ENCODE peak calls at places on chromosomes 7 and 10, in six cellular contexts. L is NCI-H82; J is fibroblast of mammary gland; S is CD8-positive, alpha-beta memory T cell; E is glutamatergic neuron; C is GM13977. O is an unnamed sample.

GRCh38 chr7:155857141-155857540 is 44.9 kb upstream of the SHH start:
- DNase-seq in L (no peak), J (no peak), S (no peak), E (no peak), C (no peak), O (no peak)

GRCh38 chr7:142828101-142828500 is 26.8 kb upstream of the EPHB6 start:
- DNase-seq in L (no peak), J (peak; percentile 31), S (no peak), E (no peak), C (no peak), O (no peak)

GRCh38 chr10:69311309-69311708 is 33.0 kb downstream of the HK1 start:
- DNase-seq in L (no peak), J (no peak), S (no peak), E (no peak), C (no peak), O (no peak)

GRCh38 chr7:44244282-44244681 is 43.5 kb downstream of the YKT6 start:
- DNase-seq in L (peak; percentile 69), J (no peak), S (no peak), E (no peak), C (peak; percentile 81), O (peak; percentile 12)

GRCh38 chr7:112594397-112594796 is 113.6 kb downstream of the LSMEM1 start:
- DNase-seq in L (no peak), J (peak; percentile 78), S (no peak), E (no peak), C (no peak), O (no peak)

GRCh38 chr7:105932835-105933477 is 30.1 kb upstream of the CDHR3 start:
- DNase-seq in L (peak; percentile 70), J (peak; percentile 98), S (no peak), E (no peak), C (no peak), O (no peak)

GRCh38 chr7:112452102-112452888 is 2.0 kb downstream of the IFRD1 start:
- DNase-seq in L (peak; percentile 66), J (peak; percentile 67), S (no peak), E (peak; percentile 57), C (peak; percentile 27), O (no peak)

GRCh38 chr7:158073845-158074840 is 513.5 kb downstream of the PTPRN2 start:
- DNase-seq in L (no peak), J (no peak), S (no peak), E (peak; percentile 36), C (no peak), O (no peak)

GRCh38 chr10:73771722-73772279 is 10.0 kb upstream of the CHCHD1 start:
- DNase-seq in L (peak; percentile 38), J (peak; percentile 73), S (peak; percentile 76), E (peak; percentile 92), C (no peak), O (no peak)

GRCh38 chr10:20004087-20004523 is 187.9 kb downstream of the PLXDC2 start:
- DNase-seq in L (no peak), J (peak; percentile 39), S (no peak), E (no peak), C (no peak), O (no peak)

GRCh38 chr10:95247200-95247880 is 43.5 kb downstream of the PDLIM1 start:
- DNase-seq in L (no peak), J (peak; percentile 88), S (no peak), E (no peak), C (no peak), O (no peak)

GRCh38 chr10:97131702-97132101 is 54.1 kb downstream of the SLIT1 start:
- DNase-seq in L (no peak), J (no peak), S (no peak), E (no peak), C (no peak), O (no peak)

GRCh38 chr10:44008917-44009620 is 360.4 kb upstream of the ZNF32 start:
- DNase-seq in L (no peak), J (no peak), S (no peak), E (no peak), C (no peak), O (no peak)

GRCh38 chr7:102439963-102440795 is 6.8 kb downstream of the ORAI2 start:
- DNase-seq in L (no peak), J (peak; percentile 77), S (no peak), E (no peak), C (no peak), O (no peak)

GRCh38 chr7:137919987-137920386 is 73.2 kb upstream of the DGKI start:
- DNase-seq in L (no peak), J (no peak), S (no peak), E (no peak), C (no peak), O (no peak)

GRCh38 chr7:102069913-102070629 is 216.6 kb upstream of the SH2B2 start:
- DNase-seq in L (no peak), J (no peak), S (no peak), E (no peak), C (no peak), O (no peak)

GRCh38 chr7:72309476-72309875 is 102.7 kb downstream of the CALN1 start:
- DNase-seq in L (no peak), J (no peak), S (no peak), E (no peak), C (no peak), O (no peak)

GRCh38 chr7:38294926-38295325 is 21.5 kb upstream of the TARP start:
- DNase-seq in L (no peak), J (no peak), S (no peak), E (no peak), C (no peak), O (no peak)

GRCh38 chr7:31819031-31819430 is 132.0 kb downstream of the PPP1R17 start:
- DNase-seq in L (no peak), J (no peak), S (no peak), E (no peak), C (no peak), O (no peak)

GRCh38 chr10:75195035-75195763 is 15.4 kb upstream of the VDAC2 start:
- DNase-seq in L (no peak), J (peak; percentile 68), S (no peak), E (no peak), C (no peak), O (no peak)

GRCh38 chr10:77377678-77378352 is 259.8 kb downstream of the KCNMA1 start:
- DNase-seq in L (no peak), J (no peak), S (no peak), E (no peak), C (no peak), O (no peak)

GRCh38 chr7:21883069-21883468 is 62.6 kb downstream of the CDCA7L start:
- DNase-seq in L (no peak), J (no peak), S (no peak), E (no peak), C (no peak), O (no peak)

GRCh38 chr10:31830887-31831286 is 97.7 kb downstream of the ARHGAP12 start:
- DNase-seq in L (no peak), J (peak; percentile 33), S (no peak), E (no peak), C (no peak), O (no peak)

GRCh38 chr10:29200280-29200679 is 88.6 kb upstream of the LYZL1 start:
- DNase-seq in L (no peak), J (no peak), S (no peak), E (no peak), C (no peak), O (no peak)

GRCh38 chr7:2639994-2640830 is 8.4 kb downstream of the TTYH3 start:
- DNase-seq in L (no peak), J (no peak), S (no peak), E (peak; percentile 19), C (no peak), O (no peak)

GRCh38 chr10:68600041-68600778 is 40.1 kb downstream of the TET1 start:
- DNase-seq in L (peak; percentile 94), J (peak; percentile 73), S (peak; percentile 53), E (peak; percentile 87), C (peak; percentile 59), O (peak; percentile 42)

GRCh38 chr7:157769870-157770213 is 433.0 kb downstream of the DNAJB6 start:
- DNase-seq in L (no peak), J (no peak), S (no peak), E (no peak), C (no peak), O (no peak)

GRCh38 chr7:68408873-68409272 is 1189.4 kb upstream of the AUTS2 start:
- DNase-seq in L (no peak), J (no peak), S (no peak), E (no peak), C (no peak), O (no peak)

GRCh38 chr7:99410635-99411034 is 1.9 kb downstream of the BUD31 start:
- DNase-seq in L (no peak), J (no peak), S (no peak), E (no peak), C (no peak), O (no peak)

GRCh38 chr7:109092268-109092667 is 522.6 kb downstream of the DNAJB9 start:
- DNase-seq in L (peak; percentile 18), J (no peak), S (no peak), E (no peak), C (no peak), O (no peak)

GRCh38 chr7:2261611-2262010 is 19.6 kb downstream of the NUDT1 start:
- DNase-seq in L (no peak), J (no peak), S (no peak), E (no peak), C (peak; percentile 67), O (no peak)

GRCh38 chr10:83425306-83425705 is 714.0 kb upstream of the GHITM start:
- DNase-seq in L (peak; percentile 1), J (no peak), S (no peak), E (no peak), C (no peak), O (no peak)

GRCh38 chr10:22340362-22341189 is 4.7 kb upstream of the SPAG6 start:
- DNase-seq in L (peak; percentile 58), J (peak; percentile 31), S (peak; percentile 70), E (peak; percentile 61), C (peak; percentile 83), O (peak; percentile 45)